ENCODE peak calls at places on chromosomes 4 and X, in eight cellular contexts. One of them, this sample, is unnamed.

GRCh38 chrX:24799078-24799477 is 105.4 kb downstream of the POLA1 start:
- DNase-seq in NCI-H1092: no peak
- DNase-seq in fibroblast of lung: no peak
- DNase-seq in uterus: no peak
- DNase-seq in right atrium auricular region: no peak
- DNase-seq in immature natural killer cell: no peak
- DNase-seq in T-helper 2 cell: no peak
- DNase-seq in AG10803: no peak
- DNase-seq in this sample: no peak

GRCh38 chr4:146647615-146648383 is 9.1 kb downstream of the POU4F2 start:
- DNase-seq in NCI-H1092: no peak
- DNase-seq in fibroblast of lung: no peak
- DNase-seq in uterus: no peak
- DNase-seq in right atrium auricular region: no peak
- DNase-seq in immature natural killer cell: no peak
- DNase-seq in T-helper 2 cell: no peak
- DNase-seq in AG10803: no peak
- DNase-seq in this sample: no peak

GRCh38 chrX:136662104-136662503 is 14.1 kb downstream of the CD40LG start:
- DNase-seq in NCI-H1092: no peak
- DNase-seq in fibroblast of lung: no peak
- DNase-seq in uterus: no peak
- DNase-seq in right atrium auricular region: no peak
- DNase-seq in immature natural killer cell: no peak
- DNase-seq in T-helper 2 cell: no peak
- DNase-seq in AG10803: no peak
- DNase-seq in this sample: no peak

GRCh38 chr4:173167793-173168395 is 717 bp upstream of the GALNT7 start:
- DNase-seq in NCI-H1092: peak
- DNase-seq in fibroblast of lung: peak
- DNase-seq in uterus: no peak
- DNase-seq in right atrium auricular region: no peak
- DNase-seq in immature natural killer cell: no peak
- DNase-seq in T-helper 2 cell: no peak
- DNase-seq in AG10803: no peak
- DNase-seq in this sample: peak

GRCh38 chr4:121375262-121375661 is 5.6 kb downstream of the QRFPR start:
- DNase-seq in NCI-H1092: no peak
- DNase-seq in fibroblast of lung: peak
- DNase-seq in uterus: no peak
- DNase-seq in right atrium auricular region: no peak
- DNase-seq in immature natural killer cell: no peak
- DNase-seq in T-helper 2 cell: no peak
- DNase-seq in AG10803: peak
- DNase-seq in this sample: peak

GRCh38 chr4:183773790-183774189 is 114.7 kb downstream of the TRAPPC11 start:
- DNase-seq in NCI-H1092: no peak
- DNase-seq in fibroblast of lung: no peak
- DNase-seq in uterus: no peak
- DNase-seq in right atrium auricular region: no peak
- DNase-seq in immature natural killer cell: no peak
- DNase-seq in T-helper 2 cell: no peak
- DNase-seq in AG10803: no peak
- DNase-seq in this sample: no peak

GRCh38 chrX:40155617-40156471 is 58.1 kb upstream of the BCOR start:
- DNase-seq in NCI-H1092: no peak
- DNase-seq in fibroblast of lung: no peak
- DNase-seq in uterus: peak
- DNase-seq in right atrium auricular region: no peak
- DNase-seq in immature natural killer cell: no peak
- DNase-seq in T-helper 2 cell: no peak
- DNase-seq in AG10803: no peak
- DNase-seq in this sample: no peak

GRCh38 chr4:136342666-136343065 is 1189.6 kb downstream of the PCDH18 start:
- DNase-seq in NCI-H1092: no peak
- DNase-seq in fibroblast of lung: peak
- DNase-seq in uterus: no peak
- DNase-seq in right atrium auricular region: no peak
- DNase-seq in immature natural killer cell: no peak
- DNase-seq in T-helper 2 cell: no peak
- DNase-seq in AG10803: no peak
- DNase-seq in this sample: no peak

GRCh38 chr4:34261799-34262314 is 1982.5 kb downstream of the ARAP2 start:
- DNase-seq in NCI-H1092: no peak
- DNase-seq in fibroblast of lung: no peak
- DNase-seq in uterus: no peak
- DNase-seq in right atrium auricular region: no peak
- DNase-seq in immature natural killer cell: no peak
- DNase-seq in T-helper 2 cell: no peak
- DNase-seq in AG10803: no peak
- DNase-seq in this sample: peak

GRCh38 chr4:91471280-91471679 is 832.5 kb upstream of the GRID2 start:
- DNase-seq in NCI-H1092: no peak
- DNase-seq in fibroblast of lung: no peak
- DNase-seq in uterus: no peak
- DNase-seq in right atrium auricular region: no peak
- DNase-seq in immature natural killer cell: no peak
- DNase-seq in T-helper 2 cell: no peak
- DNase-seq in AG10803: no peak
- DNase-seq in this sample: no peak